ENCODE peak calls at places on chromosomes 5 and 9, in six cellular contexts. P, S, F, Q, G and K are unnamed samples.
A peak's percentile ranks its signal among the peaks of the same experiment; 100 is the strongest.

GRCh38 chr5:154885438-154885837 is 27.0 kb downstream of the CNOT8 start:
- DNase-seq in P (no peak), Q (no peak), F (no peak), S (no peak), G (peak; percentile 66), K (no peak)

GRCh38 chr5:133520062-133520461 is 92.3 kb downstream of the FSTL4 start:
- DNase-seq in Q (no peak), P (no peak), F (no peak), S (peak; percentile 70), G (peak; percentile 7), K (no peak)

GRCh38 chr5:150473673-150474358 is 24.3 kb upstream of the RPS14 start:
- DNase-seq in S (no peak), G (no peak), F (no peak), P (no peak), Q (no peak), K (no peak)

GRCh38 chr5:115624994-115625393 is 842 bp downstream of the TMED7 start:
- DNase-seq in G (no peak), S (no peak), Q (no peak), F (no peak), P (no peak), K (no peak)

GRCh38 chr5:158519433-158520025 is 580.2 kb downstream of the EBF1 start:
- DNase-seq in Q (no peak), G (no peak), S (peak; percentile 86), F (no peak), P (no peak), K (no peak)

GRCh38 chr9:128160603-128160987 is 530 bp downstream of the BBLN start:
- DNase-seq in G (peak; percentile 33), F (no peak), S (no peak), Q (peak; percentile 28), P (no peak), K (no peak)

GRCh38 chr5:77168187-77168883 is 42.1 kb upstream of the PDE8B start:
- DNase-seq in P (peak; percentile 91), F (peak; percentile 74), S (peak; percentile 88), Q (peak; percentile 38), G (no peak), K (no peak)

GRCh38 chr5:2201011-2201410 is 318.3 kb upstream of the IRX4 start:
- DNase-seq in S (no peak), Q (no peak), P (no peak), G (no peak), F (no peak), K (no peak)

GRCh38 chr5:171494452-171495121 is 75.1 kb downstream of the FGF18 start:
- DNase-seq in P (peak; percentile 82), Q (no peak), F (peak; percentile 83), S (no peak), G (no peak), K (peak; percentile 28)

GRCh38 chr5:122369416-122369815 is 57.4 kb downstream of the SNCAIP start:
- DNase-seq in Q (no peak), S (no peak), F (no peak), G (no peak), P (no peak), K (no peak)

GRCh38 chr5:122366501-122366900 is 54.5 kb downstream of the SNCAIP start:
- DNase-seq in F (no peak), Q (no peak), P (no peak), G (no peak), S (no peak), K (no peak)

GRCh38 chr5:122371511-122372151 is 59.6 kb downstream of the SNCAIP start:
- DNase-seq in S (no peak), G (no peak), Q (no peak), F (no peak), P (no peak), K (no peak)

GRCh38 chr5:122367445-122367844 is 55.4 kb downstream of the SNCAIP start:
- DNase-seq in P (no peak), Q (no peak), F (no peak), S (no peak), G (no peak), K (no peak)

GRCh38 chr5:122368845-122369244 is 56.8 kb downstream of the SNCAIP start:
- DNase-seq in G (no peak), P (no peak), Q (no peak), S (no peak), F (no peak), K (no peak)
- H3K4me3 ChIP-seq in G (no peak overlapping the region), P (no peak overlapping the region), Q (no peak overlapping the region), S (no peak overlapping the region), F (no peak overlapping the region), K (no peak overlapping the region)

GRCh38 chr9:68741234-68741633 is 36.2 kb downstream of the PIP5K1B start:
- DNase-seq in G (no peak), S (no peak), P (no peak), Q (no peak), F (no peak), K (no peak)

GRCh38 chr9:68738346-68738745 is 33.3 kb downstream of the PIP5K1B start:
- DNase-seq in G (no peak), P (no peak), F (no peak), S (no peak), Q (no peak), K (no peak)

GRCh38 chr9:68739631-68740174 is 34.7 kb downstream of the PIP5K1B start:
- DNase-seq in Q (peak; percentile 66), S (no peak), G (peak; percentile 43), P (no peak), F (no peak), K (peak; percentile 8)

GRCh38 chr9:68741751-68742730 is 37.0 kb downstream of the PIP5K1B start:
- DNase-seq in G (no peak), P (no peak), Q (no peak), F (no peak), S (no peak), K (no peak)

DNA sequence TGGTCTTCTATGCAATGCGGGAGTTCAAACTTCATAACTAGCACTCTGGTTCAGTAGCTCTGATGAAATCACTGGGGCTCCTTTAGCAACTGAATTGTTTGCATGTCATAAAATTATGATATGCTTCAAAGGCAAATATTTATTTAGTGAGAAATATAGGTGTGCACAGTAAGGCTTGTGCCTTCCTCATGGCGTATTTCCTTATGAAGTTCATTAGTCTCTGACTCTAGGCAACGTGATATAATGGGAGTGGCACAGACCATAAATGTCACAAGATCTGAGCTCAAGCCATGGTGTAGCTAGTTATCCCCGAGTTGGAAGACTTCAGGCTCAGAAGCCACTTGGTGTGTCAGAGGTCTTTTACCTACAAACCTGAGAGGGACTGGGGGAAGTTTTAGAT is 35.5 kb downstream of the PIP5K1B start:
- DNase-seq in G (no peak), F (no peak), Q (peak; percentile 77), P (no peak), S (no peak), K (no peak)
- TF ChIP-seq POLR2AphosphoS5 in G (no peak), F (peak; percentile 40), Q (peak; percentile 92), P (no peak), S (no peak), K (no peak)

GRCh38 chr9:80485420-80485819 is 913.7 kb downstream of the TLE4 start:
- DNase-seq in F (no peak), P (no peak), G (no peak), S (no peak), Q (no peak), K (no peak)
- H3K4me3 ChIP-seq in F (no peak overlapping the region), P (no peak overlapping the region), G (no peak overlapping the region), S (no peak overlapping the region), Q (no peak overlapping the region), K (no peak overlapping the region)

GRCh38 chr9:81030027-81030426 is 659.3 kb downstream of the TLE1 start:
- DNase-seq in S (no peak), Q (no peak), G (no peak), P (no peak), F (no peak), K (no peak)
- TF ChIP-seq POLR2AphosphoS5 in S (no peak), Q (no peak), G (no peak), P (no peak), F (no peak), K (no peak)

DNA sequence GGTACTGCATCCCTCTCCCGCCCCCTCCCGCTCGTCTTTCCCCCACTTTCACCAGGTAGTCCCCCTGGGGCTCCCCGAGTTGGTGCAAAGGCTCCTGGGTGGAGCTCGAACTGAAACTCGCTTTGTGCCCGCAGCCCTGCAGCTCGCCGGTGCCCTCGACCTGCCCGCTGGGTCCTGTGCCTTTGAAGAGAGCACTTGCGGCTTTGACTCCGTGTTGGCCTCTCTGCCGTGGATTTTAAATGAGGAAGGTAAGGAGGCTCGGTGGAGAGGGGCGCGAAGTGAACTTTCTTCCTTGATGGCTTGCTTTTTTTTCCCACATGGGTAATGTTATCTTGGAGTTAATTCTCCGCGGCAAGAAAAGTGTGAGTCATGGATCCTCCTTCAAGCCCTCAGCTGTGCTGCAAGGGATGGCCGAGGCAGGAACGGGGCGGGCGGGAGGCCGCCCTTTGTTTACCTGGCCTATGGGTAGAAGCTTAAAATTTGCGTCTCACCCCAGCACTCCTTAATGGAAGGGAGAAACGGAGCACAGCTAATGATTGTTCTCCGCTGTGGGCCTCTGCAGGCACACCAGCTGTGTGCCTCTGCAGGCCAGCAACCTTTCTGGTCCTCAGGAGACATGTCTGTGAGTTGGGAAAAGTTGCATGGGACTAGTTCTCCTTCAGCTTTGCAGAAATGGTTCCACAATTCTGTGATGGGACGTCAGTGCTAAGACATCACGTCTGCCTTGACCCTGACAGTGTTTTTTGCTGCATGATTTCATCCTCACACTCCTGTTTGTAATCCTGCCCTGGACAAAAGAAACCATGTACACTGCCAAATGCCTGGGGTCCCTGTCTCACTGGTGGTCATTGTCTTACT is 1.0 kb downstream of the MAMDC2 start:
- DNase-seq in F (peak; percentile 79), P (peak; percentile 76), G (no peak), Q (no peak), S (peak; percentile 93), K (no peak)
- H3K4me3 ChIP-seq in F (peak overlapping the region; percentile 57), P (peak overlapping the region; percentile 84), G (peak overlapping the region; percentile 2), Q (peak overlapping the region; percentile 50), S (peak overlapping the region; percentile 81), K (no peak overlapping the region)

GRCh38 chr5:40679071-40679997 is at the start of gene PTGER4:
- DNase-seq in F (peak; percentile 98), P (peak; percentile 97), S (peak; percentile 98), G (peak; percentile 95), Q (peak; percentile 97), K (no peak)
- TF ChIP-seq POLR2AphosphoS5 in F (peak; percentile 93), P (peak; percentile 96), S (peak; percentile 93), G (peak; percentile 79), Q (peak; percentile 98), K (peak; percentile 45)

DNA sequence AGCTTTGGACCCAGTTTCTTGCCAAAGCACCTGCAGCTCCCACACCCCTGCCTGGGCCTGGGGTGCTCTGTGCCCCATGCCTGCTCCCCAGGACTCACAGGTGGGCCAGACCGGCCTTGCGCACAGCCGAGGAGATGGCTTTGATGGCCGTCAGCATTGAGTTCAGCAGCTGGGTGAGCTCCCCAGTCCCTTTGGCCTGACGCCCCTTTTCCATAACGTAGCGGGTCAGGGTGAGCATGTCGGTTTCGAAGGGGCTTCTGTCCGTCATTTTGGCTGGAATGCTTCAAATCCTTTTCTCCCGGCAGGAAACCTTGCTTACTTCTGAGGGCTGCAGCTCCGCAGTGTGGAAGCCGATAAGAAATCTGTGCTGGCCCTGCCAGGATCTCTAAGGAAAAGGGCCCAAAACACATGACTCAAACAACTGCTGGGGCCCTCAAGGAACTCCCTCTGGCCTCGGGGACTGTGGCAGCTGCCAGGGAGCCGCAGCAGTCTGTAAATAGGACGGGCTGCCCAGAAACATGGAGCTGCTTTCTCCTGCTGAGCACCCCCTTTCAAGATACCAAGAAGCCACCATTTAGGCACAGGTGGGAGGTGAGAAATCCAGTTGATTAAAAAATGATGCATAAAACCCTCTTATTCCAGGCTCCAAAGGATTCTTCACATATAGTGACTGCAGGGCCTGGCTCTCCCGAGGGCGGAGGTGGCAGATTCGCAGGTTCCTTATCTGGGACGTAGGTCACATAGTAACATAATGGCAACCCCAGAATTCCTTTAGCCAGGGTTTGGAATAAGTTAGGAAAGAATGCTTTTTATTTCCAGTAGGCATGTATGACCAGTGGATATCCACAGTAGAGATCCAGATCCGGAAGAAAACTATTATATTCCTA is at the start of gene FBP2:
- DNase-seq in G (no peak), S (no peak), Q (no peak), F (no peak), P (no peak), K (no peak)
- H3K4me3 ChIP-seq in G (no peak within 1 kb of the TSS), S (no peak within 1 kb of the TSS), Q (no peak within 1 kb of the TSS), F (no peak within 1 kb of the TSS), P (no peak within 1 kb of the TSS), K (no peak within 1 kb of the TSS)

GRCh38 chr5:123036391-123037103 is at the start of gene PPIC:
- DNase-seq in F (peak; percentile 97), S (peak; percentile 95), Q (peak; percentile 91), P (peak; percentile 95), G (no peak), K (no peak)
- TF ChIP-seq POLR2AphosphoS5 in F (peak; percentile 68), S (peak; percentile 83), Q (peak; percentile 88), P (peak; percentile 87), G (no peak), K (no peak)